ENCODE peak calls at places on chromosomes 4 and X, in five cellular contexts. U is NCI-H1694 treated with DMSO at 0.1 percent for 48 hours; M is CD4-positive, alpha-beta memory T cell; L is activated gamma-delta T cell treated with anti-CD3 and anti-CD28 coated beads, Interleukin-2, amount 50 U/mL, for 16 hours; E is activated T-helper 1 cell treated with anti-CD3 and anti-CD28 coated beads, Interleukin-12 subunit alpha, Interleukin-12 subunit beta, Interleukin-2, Interleukin-4 antibody, amounts not matched to agents 30 ng/mL and 10 ng/mL and 1 ng/mL, durations not matched to agents 14 hours and 24 hours and 36 hours. B is an unnamed sample.

GRCh38 chr4:76208005-76208765 is 5.4 kb downstream of the SCARB2 start:
- DNase-seq in L (no peak), M (no peak), U (peak; percentile 48), E (no peak), B (no peak)

GRCh38 chr4:14193601-14194000 is 566.1 kb upstream of the BOD1L1 start:
- DNase-seq in U (no peak), M (no peak), E (no peak), L (no peak), B (no peak)

GRCh38 chr4:7003176-7003878 is 39.8 kb upstream of the TADA2B start:
- DNase-seq in U (no peak), M (no peak), E (no peak), L (no peak), B (no peak)

GRCh38 chrX:33434256-33435092 is 223.1 kb upstream of the DMD start:
- DNase-seq in L (peak; percentile 20), M (peak; percentile 19), U (peak; percentile 19), E (no peak), B (peak; percentile 25)

GRCh38 chrX:69286546-69286906 is 121.3 kb upstream of the PJA1 start:
- DNase-seq in E (no peak), M (no peak), L (no peak), U (no peak), B (no peak)

GRCh38 chr4:3447431-3448395 is 5.9 kb downstream of the HGFAC start:
- DNase-seq in L (no peak), E (no peak), M (no peak), U (no peak), B (no peak)

GRCh38 chr4:110618091-110619000 is 4.5 kb downstream of the PITX2 start:
- DNase-seq in U (no peak), L (no peak), E (no peak), M (no peak), B (no peak)

GRCh38 chr4:156723951-156724668 is 247.5 kb downstream of the PDGFC start:
- DNase-seq in U (no peak), L (no peak), M (no peak), E (no peak), B (no peak)

GRCh38 chr4:140603286-140603685 is 34.5 kb upstream of the UCP1 start:
- DNase-seq in E (no peak), M (no peak), L (no peak), U (no peak), B (no peak)

GRCh38 chrX:32530802-32531403 is 680.4 kb downstream of the DMD start:
- DNase-seq in E (no peak), L (no peak), M (peak; percentile 23), U (peak; percentile 13), B (peak; percentile 5)

GRCh38 chr4:65943076-65943475 is 272.8 kb upstream of the EPHA5 start:
- DNase-seq in L (no peak), U (no peak), E (no peak), M (no peak), B (no peak)

GRCh38 chr4:81199831-81200230 is 15.2 kb downstream of the PRKG2 start:
- DNase-seq in U (no peak), L (no peak), M (no peak), E (no peak), B (no peak)

GRCh38 chr4:140976768-140977167 is 156.5 kb downstream of the RNF150 start:
- DNase-seq in M (no peak), U (no peak), L (no peak), E (no peak), B (no peak)

GRCh38 chr4:3639613-3640586 is 107.7 kb upstream of the LRPAP1 start:
- DNase-seq in M (no peak), L (no peak), U (no peak), E (no peak), B (no peak)

GRCh38 chr4:39004818-39005217 is 27.4 kb downstream of the TMEM156 start:
- DNase-seq in M (no peak), L (no peak), E (no peak), U (no peak), B (no peak)

GRCh38 chrX:47190445-47191269 is 3.0 kb upstream of the UBA1 start:
- DNase-seq in E (peak; percentile 73), M (peak; percentile 85), U (peak; percentile 65), L (peak; percentile 77), B (peak; percentile 77)

GRCh38 chr4:15779336-15779735 is 1.2 kb downstream of the CD38 start:
- DNase-seq in E (no peak), U (no peak), M (no peak), L (no peak), B (no peak)

GRCh38 chr4:23930750-23931488 is 41.1 kb upstream of the PPARGC1A start:
- DNase-seq in M (no peak), U (no peak), E (no peak), L (no peak), B (no peak)

GRCh38 chr4:5753366-5753765 is 42.4 kb downstream of the EVC start:
- DNase-seq in M (no peak), U (no peak), E (no peak), L (no peak), B (no peak)

GRCh38 chrX:39335447-39336235 is 534.4 kb downstream of the MID1IP1 start:
- DNase-seq in L (no peak), U (no peak), M (no peak), E (no peak), B (no peak)

GRCh38 chr4:122603156-122603574 is 17.7 kb downstream of the IL21 start:
- DNase-seq in L (no peak), U (no peak), M (no peak), E (no peak), B (peak; percentile 40)

GRCh38 chrX:12825801-12826200 is 34.6 kb downstream of the PRPS2 start:
- DNase-seq in L (no peak), U (no peak), E (no peak), M (no peak), B (no peak)

B was measured in K562.